ENCODE peak calls at places on chromosomes 4 and X, in nine cellular contexts. One of them, this sample, is unnamed. For H3K27me3, the result is how much of the 10 kb centered on the place peaks cover.

GRCh38 chr4:10079951-10080873 is 36.4 kb downstream of the WDR1 start:
- DNase-seq in pancreas: no peak
- DNase-seq in aorta: peak
- DNase-seq in mesenchymal stem cell: no peak
- DNase-seq in PC-3: no peak
- DNase-seq in spleen: peak
- DNase-seq in heart right ventricle: no peak
- DNase-seq in lower lobe of right lung: peak
- DNase-seq in colonic mucosa: peak
- DNase-seq in this sample: peak

GRCh38 chr4:127781303-127782024 is 658 bp upstream of the HSPA4L start:
- DNase-seq in lower lobe of right lung: peak
- DNase-seq in pancreas: no peak
- DNase-seq in heart right ventricle: peak
- DNase-seq in PC-3: peak
- DNase-seq in colonic mucosa: no peak
- DNase-seq in aorta: peak
- DNase-seq in mesenchymal stem cell: peak
- DNase-seq in spleen: no peak
- DNase-seq in this sample: peak

GRCh38 chrX:81174286-81174685 is 27.4 kb downstream of the HMGN5 start:
- DNase-seq in lower lobe of right lung: no peak
- DNase-seq in pancreas: no peak
- DNase-seq in spleen: no peak
- DNase-seq in mesenchymal stem cell: peak
- DNase-seq in heart right ventricle: no peak
- DNase-seq in colonic mucosa: no peak
- DNase-seq in PC-3: peak
- DNase-seq in aorta: no peak
- DNase-seq in this sample: no peak

GRCh38 chr4:169663894-169664293 is 43.5 kb downstream of the CLCN3 start:
- DNase-seq in aorta: no peak
- DNase-seq in mesenchymal stem cell: no peak
- DNase-seq in lower lobe of right lung: no peak
- DNase-seq in PC-3: no peak
- DNase-seq in heart right ventricle: no peak
- DNase-seq in pancreas: no peak
- DNase-seq in spleen: no peak
- DNase-seq in colonic mucosa: no peak
- DNase-seq in this sample: no peak

GRCh38 chr4:84477738-84478137 is 21.4 kb downstream of the NKX6-1 start:
- DNase-seq in colonic mucosa: no peak
- DNase-seq in spleen: no peak
- DNase-seq in aorta: no peak
- DNase-seq in mesenchymal stem cell: no peak
- DNase-seq in PC-3: no peak
- DNase-seq in lower lobe of right lung: no peak
- DNase-seq in pancreas: no peak
- DNase-seq in heart right ventricle: no peak
- DNase-seq in this sample: no peak

GRCh38 chr4:134328741-134329140 is 127.2 kb upstream of the PABPC4L start:
- DNase-seq in aorta: no peak
- DNase-seq in PC-3: no peak
- DNase-seq in lower lobe of right lung: no peak
- DNase-seq in mesenchymal stem cell: no peak
- DNase-seq in heart right ventricle: no peak
- DNase-seq in colonic mucosa: no peak
- DNase-seq in pancreas: peak
- DNase-seq in spleen: no peak
- DNase-seq in this sample: no peak

GRCh38 chr4:47104986-47105385 is 73.6 kb downstream of the GABRB1 start:
- DNase-seq in heart right ventricle: no peak
- DNase-seq in aorta: no peak
- DNase-seq in colonic mucosa: no peak
- DNase-seq in spleen: no peak
- DNase-seq in lower lobe of right lung: no peak
- DNase-seq in PC-3: no peak
- DNase-seq in pancreas: no peak
- DNase-seq in mesenchymal stem cell: peak
- DNase-seq in this sample: no peak

GRCh38 chr4:121212801-121213200 is 48.7 kb upstream of the TNIP3 start:
- DNase-seq in lower lobe of right lung: no peak
- DNase-seq in colonic mucosa: no peak
- DNase-seq in aorta: no peak
- DNase-seq in pancreas: no peak
- DNase-seq in PC-3: no peak
- DNase-seq in spleen: no peak
- DNase-seq in mesenchymal stem cell: no peak
- DNase-seq in heart right ventricle: no peak
- DNase-seq in this sample: no peak

DNA sequence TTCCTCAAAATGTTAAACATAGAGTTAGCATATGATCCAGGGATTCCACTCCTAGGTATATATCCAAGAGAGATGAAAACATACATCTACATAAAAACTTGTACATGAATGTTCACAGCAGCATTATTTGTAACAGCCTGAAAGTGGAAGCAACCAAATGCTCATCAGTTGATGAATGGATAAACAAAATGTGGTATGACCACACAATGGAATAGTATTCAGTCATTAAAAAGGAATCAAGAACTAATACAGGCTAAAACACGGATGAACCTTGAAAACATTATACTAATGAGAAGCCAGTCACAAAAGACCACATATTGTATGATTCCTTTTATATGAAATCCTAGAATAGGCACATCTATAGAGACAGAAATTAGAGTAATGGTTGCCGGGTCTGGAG is 42.7 kb upstream of the IQSEC2 start:
- DNase-seq in aorta: no peak
- DNase-seq in spleen: no peak
- DNase-seq in PC-3: no peak
- DNase-seq in mesenchymal stem cell: no peak
- DNase-seq in colonic mucosa: no peak
- DNase-seq in heart right ventricle: no peak
- DNase-seq in pancreas: no peak
- DNase-seq in lower lobe of right lung: no peak
- DNase-seq in this sample: no peak
- H3K27me3 ChIP-seq in aorta: under half
- H3K27me3 ChIP-seq in spleen: under half
- H3K27me3 ChIP-seq in PC-3: under half
- H3K27me3 ChIP-seq in mesenchymal stem cell: half or more
- H3K27me3 ChIP-seq in colonic mucosa: under half
- H3K27me3 ChIP-seq in heart right ventricle: under half
- H3K27me3 ChIP-seq in pancreas: under half
- H3K27me3 ChIP-seq in lower lobe of right lung: under half
- H3K27me3 ChIP-seq in this sample: under half

DNA sequence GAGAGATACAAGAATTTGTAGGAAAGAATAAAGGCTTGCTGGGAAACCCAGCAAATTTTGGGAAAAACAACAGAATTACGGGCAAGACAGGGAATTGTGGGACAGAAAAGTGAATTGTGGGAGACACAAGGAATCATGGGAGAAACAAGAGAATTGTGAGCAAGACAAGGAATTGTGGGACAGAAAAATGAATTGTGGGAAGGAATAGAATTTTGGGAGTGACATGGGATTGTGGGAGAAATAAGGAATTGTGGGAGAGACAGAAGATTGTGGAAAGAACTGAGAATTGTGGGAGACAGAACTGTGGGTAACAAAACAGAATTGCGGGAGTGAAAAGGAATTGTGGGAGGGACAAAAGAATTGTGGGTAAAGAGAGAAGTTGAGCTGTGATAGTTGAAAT is 1.2 kb upstream of the HCCS start:
- DNase-seq in spleen: no peak
- DNase-seq in mesenchymal stem cell: no peak
- DNase-seq in PC-3: no peak
- DNase-seq in colonic mucosa: no peak
- DNase-seq in heart right ventricle: no peak
- DNase-seq in pancreas: no peak
- DNase-seq in aorta: no peak
- DNase-seq in lower lobe of right lung: no peak
- DNase-seq in this sample: no peak
- H3K4me3 ChIP-seq in spleen: no peak
- H3K4me3 ChIP-seq in mesenchymal stem cell: peak
- H3K4me3 ChIP-seq in PC-3: peak
- H3K4me3 ChIP-seq in colonic mucosa: no peak
- H3K4me3 ChIP-seq in heart right ventricle: no peak
- H3K4me3 ChIP-seq in pancreas: no peak
- H3K4me3 ChIP-seq in aorta: no peak
- H3K4me3 ChIP-seq in lower lobe of right lung: no peak
- H3K4me3 ChIP-seq in this sample: no peak

GRCh38 chr4:165875446-165875845 is 2.4 kb downstream of the TLL1 start:
- DNase-seq in pancreas: no peak
- DNase-seq in mesenchymal stem cell: no peak
- DNase-seq in PC-3: no peak
- DNase-seq in spleen: no peak
- DNase-seq in heart right ventricle: no peak
- DNase-seq in aorta: no peak
- DNase-seq in lower lobe of right lung: no peak
- DNase-seq in colonic mucosa: no peak
- DNase-seq in this sample: no peak
- H3K27me3 ChIP-seq in pancreas: under half
- H3K27me3 ChIP-seq in mesenchymal stem cell: under half
- H3K27me3 ChIP-seq in PC-3: under half
- H3K27me3 ChIP-seq in spleen: under half
- H3K27me3 ChIP-seq in heart right ventricle: under half
- H3K27me3 ChIP-seq in aorta: under half
- H3K27me3 ChIP-seq in lower lobe of right lung: under half
- H3K27me3 ChIP-seq in colonic mucosa: under half
- H3K27me3 ChIP-seq in this sample: under half

GRCh38 chr4:183987529-183987946 is 82.4 kb downstream of the STOX2 start:
- DNase-seq in lower lobe of right lung: peak
- DNase-seq in aorta: peak
- DNase-seq in pancreas: no peak
- DNase-seq in PC-3: peak
- DNase-seq in heart right ventricle: peak
- DNase-seq in mesenchymal stem cell: peak
- DNase-seq in spleen: no peak
- DNase-seq in colonic mucosa: peak
- DNase-seq in this sample: peak
- H3K4me3 ChIP-seq in lower lobe of right lung: peak
- H3K4me3 ChIP-seq in aorta: no peak
- H3K4me3 ChIP-seq in pancreas: no peak
- H3K4me3 ChIP-seq in PC-3: peak
- H3K4me3 ChIP-seq in heart right ventricle: no peak
- H3K4me3 ChIP-seq in mesenchymal stem cell: peak
- H3K4me3 ChIP-seq in spleen: no peak
- H3K4me3 ChIP-seq in colonic mucosa: peak
- H3K4me3 ChIP-seq in this sample: peak

DNA sequence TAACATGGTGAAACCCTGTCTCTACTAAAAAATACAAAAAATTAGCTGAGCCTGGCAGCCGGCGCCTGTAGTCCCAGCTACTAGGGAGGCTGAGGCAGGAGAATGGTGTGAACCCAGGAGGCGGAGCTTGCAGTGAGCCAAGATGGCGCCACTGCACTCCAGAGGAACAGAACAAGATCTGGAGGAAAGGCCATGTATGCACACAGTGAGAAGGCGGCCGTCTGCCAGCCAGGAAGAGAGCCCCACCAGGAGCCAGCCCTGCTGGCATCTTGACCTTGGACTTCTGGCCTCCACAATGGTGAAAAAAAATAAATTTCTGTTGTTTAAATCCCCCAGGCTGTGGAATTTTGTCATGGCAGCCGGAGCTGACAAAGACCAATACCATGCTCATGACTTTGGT is 28.2 kb upstream of the MSX1 start:
- DNase-seq in heart right ventricle: no peak
- DNase-seq in colonic mucosa: no peak
- DNase-seq in pancreas: no peak
- DNase-seq in spleen: no peak
- DNase-seq in PC-3: no peak
- DNase-seq in mesenchymal stem cell: no peak
- DNase-seq in lower lobe of right lung: no peak
- DNase-seq in aorta: no peak
- DNase-seq in this sample: peak
- H3K27me3 ChIP-seq in heart right ventricle: under half
- H3K27me3 ChIP-seq in colonic mucosa: under half
- H3K27me3 ChIP-seq in pancreas: under half
- H3K27me3 ChIP-seq in spleen: under half
- H3K27me3 ChIP-seq in PC-3: under half
- H3K27me3 ChIP-seq in mesenchymal stem cell: under half
- H3K27me3 ChIP-seq in lower lobe of right lung: under half
- H3K27me3 ChIP-seq in aorta: under half
- H3K27me3 ChIP-seq in this sample: under half

This sample was measured in upper lobe of right lung.